ENCODE peak calls at places on chromosome 9, in seven cellular contexts. Q is PC-3, C is AG20443, O is endothelial cell, Y is fibroblast of pulmonary artery, P is non-pigmented ciliary epithelial cell, V is AG09309. F is an unnamed sample.

GRCh38 chr9:89953824-89954223 is 349.0 kb downstream of the GADD45G start:
- DNase-seq in Q (no peak), C (no peak), O (no peak), Y (no peak), P (no peak), V (no peak), F (no peak)

GRCh38 chr9:133939386-133939785 is 52.7 kb downstream of the VAV2 start:
- DNase-seq in Q (no peak), C (no peak), O (no peak), Y (no peak), P (no peak), V (no peak), F (no peak)

GRCh38 chr9:86546712-86547111 is 192.5 kb upstream of the TUT7 start:
- DNase-seq in Q (no peak), C (no peak), O (no peak), Y (no peak), P (no peak), V (no peak), F (no peak)

GRCh38 chr9:103364753-103365152 is 369.6 kb downstream of the CYLC2 start:
- DNase-seq in Q (peak), C (no peak), O (no peak), Y (peak), P (peak), V (no peak), F (peak)

GRCh38 chr9:137727716-137728115 is 108.9 kb downstream of the EHMT1 start:
- DNase-seq in Q (no peak), C (no peak), O (no peak), Y (no peak), P (no peak), V (no peak), F (no peak)

GRCh38 chr9:22457448-22457847 is 10.8 kb downstream of the DMRTA1 start:
- DNase-seq in Q (peak), C (no peak), O (no peak), Y (no peak), P (no peak), V (no peak), F (no peak)

GRCh38 chr9:101326501-101326900 is 58.3 kb downstream of the BAAT start:
- DNase-seq in Q (no peak), C (no peak), O (no peak), Y (no peak), P (no peak), V (no peak), F (no peak)

GRCh38 chr9:33228606-33229005 is 11.4 kb upstream of the SPINK4 start:
- DNase-seq in Q (no peak), C (no peak), O (no peak), Y (no peak), P (no peak), V (no peak), F (no peak)

GRCh38 chr9:100725376-100725775 is 147.5 kb downstream of the CAVIN4 start:
- DNase-seq in Q (no peak), C (no peak), O (no peak), Y (peak), P (no peak), V (no peak), F (no peak)

GRCh38 chr9:106799146-106799545 is 63.8 kb upstream of the ZNF462 start:
- DNase-seq in Q (peak), C (peak), O (no peak), Y (peak), P (peak), V (peak), F (peak)

GRCh38 chr9:109383947-109384346 is 63.1 kb upstream of the EPB41L4B start:
- DNase-seq in Q (no peak), C (no peak), O (no peak), Y (no peak), P (no peak), V (no peak), F (no peak)

GRCh38 chr9:114223564-114224246 is 68.4 kb downstream of the COL27A1 start:
- DNase-seq in Q (peak), C (peak), O (no peak), Y (peak), P (no peak), V (no peak), F (peak)

GRCh38 chr9:93579711-93580516 is 3.5 kb downstream of the PHF2 start:
- DNase-seq in Q (no peak), C (no peak), O (no peak), Y (no peak), P (no peak), V (no peak), F (no peak)

GRCh38 chr9:97761066-97761598 is 64.0 kb upstream of the XPA start:
- DNase-seq in Q (no peak), C (no peak), O (no peak), Y (no peak), P (no peak), V (no peak), F (no peak)

GRCh38 chr9:114930063-114930812 is at the start of gene TNFSF8:
- DNase-seq in Q (no peak), C (no peak), O (no peak), Y (no peak), P (no peak), V (no peak), F (no peak)

GRCh38 chr9:36748322-36748899 is 175.7 kb downstream of the MELK start:
- DNase-seq in Q (peak), C (peak), O (peak), Y (peak), P (no peak), V (no peak), F (peak)

GRCh38 chr9:68925175-68925574 is 88.7 kb downstream of the PRKACG start:
- DNase-seq in Q (no peak), C (no peak), O (no peak), Y (no peak), P (no peak), V (no peak), F (no peak)

F was measured in AG08396.